ENCODE peak calls at places on chromosomes 5 and 9, in ten cellular contexts. G is AG04450, D is left ventricle myocardium inferior, A is psoas muscle, Q is bronchial epithelial cell, M is cardiac fibroblast, S is BJ, I is tibial nerve, V is dorsolateral prefrontal cortex, R is lung. Y is an unnamed sample.

GRCh38 chr5:116674881-116675627 is 100.4 kb upstream of the SEMA6A start:
- DNase-seq in I (no peak), M (no peak), V (no peak), A (no peak), D (no peak), S (no peak), R (no peak), Q (no peak), G (no peak), Y (no peak)

GRCh38 chr5:144195443-144195842 is 24.8 kb downstream of the KCTD16 start:
- DNase-seq in R (no peak), Q (no peak), V (no peak), S (no peak), A (no peak), I (no peak), D (no peak), M (peak), G (no peak), Y (no peak)

GRCh38 chr9:86281577-86282076 is 711 bp downstream of the ISCA1 start:
- DNase-seq in Q (peak), D (no peak), R (no peak), M (no peak), V (no peak), I (no peak), S (no peak), A (no peak), G (no peak), Y (no peak)

GRCh38 chr5:141373673-141374317 is at the start of gene PCDHGA6:
- DNase-seq in A (no peak), V (no peak), Q (peak), M (peak), S (no peak), R (no peak), D (no peak), G (no peak), I (no peak), Y (no peak)

GRCh38 chr9:114731701-114732100 is 49.7 kb upstream of the TEX48 start:
- DNase-seq in Q (peak), R (no peak), S (no peak), G (no peak), D (no peak), M (no peak), V (no peak), I (no peak), A (no peak), Y (no peak)

GRCh38 chr5:5532306-5533076 is 110.0 kb downstream of the ICE1 start:
- DNase-seq in S (no peak), I (no peak), M (no peak), Q (no peak), G (no peak), V (no peak), D (no peak), R (no peak), A (no peak), Y (no peak)

GRCh38 chr9:92968081-92968480 is 20.8 kb downstream of the FGD3 start:
- DNase-seq in A (no peak), S (no peak), V (no peak), I (no peak), M (no peak), D (no peak), Q (no peak), R (no peak), G (no peak), Y (no peak)

GRCh38 chr9:21104787-21105186 is 27.0 kb upstream of the IFNB1 start:
- DNase-seq in I (no peak), V (no peak), M (no peak), D (no peak), G (no peak), R (no peak), Q (no peak), S (no peak), A (no peak), Y (no peak)

GRCh38 chr5:138716456-138716924 is 36.7 kb upstream of the CTNNA1 start:
- DNase-seq in G (no peak), A (no peak), D (no peak), S (no peak), V (no peak), I (no peak), R (no peak), Q (no peak), M (peak), Y (no peak)

GRCh38 chr5:33482335-33482734 is 41.6 kb downstream of the TARS1 start:
- DNase-seq in G (no peak), M (no peak), R (no peak), Q (no peak), S (no peak), V (no peak), D (no peak), I (no peak), A (no peak), Y (no peak)

GRCh38 chr5:78720234-78720985 is 71.8 kb upstream of the LHFPL2 start:
- DNase-seq in D (no peak), G (no peak), V (no peak), M (no peak), A (no peak), S (no peak), Q (no peak), R (peak), I (no peak), Y (no peak)

GRCh38 chr9:8564960-8565359 is 765.4 kb upstream of the DMAC1 start:
- DNase-seq in Q (no peak), D (no peak), I (no peak), G (no peak), A (no peak), S (no peak), R (no peak), V (no peak), M (no peak), Y (no peak)

GRCh38 chr5:13567819-13568218 is 376.7 kb downstream of the DNAH5 start:
- DNase-seq in A (no peak), S (peak), Q (peak), G (no peak), V (no peak), D (no peak), I (no peak), R (no peak), M (peak), Y (no peak)

GRCh38 chr9:4530375-4530774 is 40.1 kb downstream of the SLC1A1 start:
- DNase-seq in I (no peak), A (no peak), M (peak), S (no peak), D (no peak), R (no peak), Q (peak), V (no peak), G (no peak), Y (no peak)

GRCh38 chr9:89732295-89732951 is 127.6 kb downstream of the GADD45G start:
- DNase-seq in R (no peak), D (no peak), V (no peak), I (no peak), S (no peak), Q (peak), G (no peak), M (no peak), A (no peak), Y (no peak)

GRCh38 chr5:99030871-99031440 is 102.1 kb upstream of the CHD1 start:
- DNase-seq in Q (peak), G (no peak), D (no peak), M (no peak), R (no peak), A (no peak), I (no peak), S (no peak), V (no peak), Y (no peak)

GRCh38 chr5:157598350-157598936 is 22.9 kb upstream of the ADAM19 start:
- DNase-seq in D (no peak), S (no peak), Q (no peak), G (no peak), M (no peak), R (no peak), I (no peak), V (no peak), A (no peak), Y (no peak)

GRCh38 chr5:174151579-174152181 is 106.2 kb downstream of the NSG2 start:
- DNase-seq in M (no peak), V (no peak), D (no peak), A (no peak), R (no peak), G (no peak), S (no peak), Q (no peak), I (no peak), Y (no peak)

GRCh38 chr9:92097997-92098482 is 17.2 kb downstream of the SPTLC1 start:
- DNase-seq in A (peak), S (peak), V (peak), Q (peak), I (peak), D (peak), M (peak), R (peak), G (no peak), Y (peak)

GRCh38 chr5:36390640-36391039 is 88.9 kb upstream of the RANBP3L start:
- DNase-seq in I (no peak), S (no peak), V (no peak), R (no peak), A (no peak), M (no peak), Q (no peak), D (no peak), G (no peak), Y (no peak)

GRCh38 chr5:56763711-56764466 is 51.5 kb upstream of the MAP3K1 start:
- DNase-seq in G (no peak), Q (peak), A (no peak), D (no peak), M (peak), I (no peak), S (peak), R (no peak), V (no peak), Y (no peak)

GRCh38 chr5:123949807-123950206 is 437.8 kb downstream of the CSNK1G3 start:
- DNase-seq in R (no peak), D (no peak), G (no peak), Q (no peak), M (no peak), I (no peak), V (no peak), A (no peak), S (no peak), Y (no peak)

GRCh38 chr9:119951090-119951489 is 581.9 kb upstream of the BRINP1 start:
- DNase-seq in D (no peak), Q (no peak), V (no peak), R (no peak), I (no peak), M (no peak), A (no peak), G (no peak), S (peak), Y (no peak)

GRCh38 chr5:72651779-72652178 is 144.6 kb upstream of the ZNF366 start:
- DNase-seq in G (no peak), Q (peak), D (no peak), S (no peak), A (no peak), I (no peak), V (no peak), R (no peak), M (peak), Y (no peak)

GRCh38 chr9:137502008-137502913 is 43.1 kb upstream of the NSMF start:
- DNase-seq in S (no peak), I (no peak), D (no peak), G (no peak), Q (no peak), A (no peak), V (no peak), R (no peak), M (no peak), Y (no peak)

GRCh38 chr9:21455320-21455719 is 15.1 kb downstream of the IFNA1 start:
- DNase-seq in A (no peak), V (no peak), G (no peak), M (peak), R (no peak), Q (no peak), D (no peak), S (no peak), I (no peak), Y (no peak)

GRCh38 chr5:164002653-164003052 is 497.2 kb downstream of the MAT2B start:
- DNase-seq in I (no peak), V (no peak), A (no peak), D (no peak), R (no peak), G (no peak), S (no peak), M (peak), Q (peak), Y (no peak)

GRCh38 chr5:150162142-150162513 is 4.5 kb upstream of the CDX1 start:
- DNase-seq in G (no peak), R (no peak), M (no peak), S (no peak), V (no peak), I (no peak), Q (no peak), A (no peak), D (no peak), Y (no peak)

GRCh38 chr5:82046268-82046621 is 74.4 kb downstream of the ATG10 start:
- DNase-seq in V (no peak), I (no peak), D (no peak), G (no peak), Q (no peak), R (no peak), A (no peak), M (no peak), S (no peak), Y (no peak)

GRCh38 chr5:97078958-97079357 is 63.5 kb downstream of the LIX1 start:
- DNase-seq in I (no peak), D (no peak), G (no peak), Q (peak), A (no peak), S (no peak), R (no peak), M (peak), V (no peak), Y (no peak)

GRCh38 chr5:123371575-123372179 is 51.5 kb downstream of the CEP120 start:
- DNase-seq in Q (peak), V (peak), S (no peak), R (peak), A (peak), D (peak), I (peak), M (peak), G (no peak), Y (no peak)

GRCh38 chr9:122192261-122192875 is 32.7 kb downstream of the MORN5 start:
- DNase-seq in G (no peak), M (no peak), Q (no peak), I (no peak), R (no peak), D (no peak), S (no peak), V (no peak), A (no peak), Y (no peak)

DNA sequence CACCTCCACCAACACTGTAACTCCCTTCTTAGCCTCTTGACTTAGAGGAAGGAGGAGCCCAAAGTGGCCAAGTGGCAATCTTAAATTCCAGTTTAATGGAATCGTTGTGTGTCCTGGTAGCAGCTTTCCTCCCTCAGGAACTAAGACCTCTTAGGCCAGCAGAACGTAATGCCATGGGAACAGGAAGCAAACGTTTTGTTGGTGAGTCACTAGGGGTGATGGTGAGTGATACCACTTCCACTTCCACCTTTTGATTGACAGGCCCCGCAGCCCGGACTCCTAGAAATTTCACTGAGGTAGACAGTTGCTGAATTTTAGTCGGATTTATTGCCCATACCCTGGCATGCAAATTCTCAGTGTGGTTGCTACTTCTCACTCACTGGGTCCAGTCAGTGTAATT is 94.2 kb upstream of the FBN2 start:
- DNase-seq in D (no peak), S (no peak), G (no peak), V (no peak), R (no peak), A (no peak), I (no peak), Q (peak), M (peak), Y (no peak)
- H3K4me3 ChIP-seq in D (no peak), S (no peak), G (no peak), V (no peak), R (no peak), A (no peak), I (no peak), Q (no peak), M (no peak), Y (no peak)

DNA sequence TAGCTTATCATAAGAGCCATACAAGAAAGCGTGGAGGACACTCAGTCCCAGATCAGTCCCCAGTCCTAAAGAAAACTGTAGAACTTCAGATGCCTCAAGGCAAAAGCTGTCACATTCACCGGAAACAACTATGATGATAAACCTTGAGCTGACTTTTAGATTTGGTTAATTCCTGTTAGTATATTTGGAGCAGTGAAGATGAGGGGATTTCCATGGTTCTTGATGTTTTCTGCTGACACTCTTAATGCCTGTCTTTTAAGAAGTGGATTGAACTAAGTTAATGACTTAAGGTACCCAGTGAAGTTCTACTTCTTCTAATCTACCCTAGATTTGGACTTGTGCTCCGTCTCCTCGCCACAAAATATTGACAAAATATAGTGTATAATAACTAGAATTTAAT is 355.0 kb downstream of the EBF1 start:
- DNase-seq in G (no peak), Q (no peak), M (no peak), S (no peak), R (no peak), A (no peak), I (no peak), V (no peak), D (no peak), Y (no peak)
- TF ChIP-seq CTCF in G (no peak), Q (no peak), M (no peak), S (no peak), R (no peak), A (no peak), I (no peak), V (no peak), D (no peak), Y (no peak)

GRCh38 chr5:9850456-9850855 is 220.3 kb upstream of the TAS2R1 start:
- DNase-seq in G (no peak), V (no peak), D (no peak), Q (no peak), S (no peak), R (no peak), A (no peak), M (no peak), I (no peak), Y (no peak)
- H3K4me3 ChIP-seq in G (no peak), V (no peak), D (no peak), Q (no peak), S (no peak), R (no peak), A (no peak), M (no peak), I (no peak), Y (no peak)

DNA sequence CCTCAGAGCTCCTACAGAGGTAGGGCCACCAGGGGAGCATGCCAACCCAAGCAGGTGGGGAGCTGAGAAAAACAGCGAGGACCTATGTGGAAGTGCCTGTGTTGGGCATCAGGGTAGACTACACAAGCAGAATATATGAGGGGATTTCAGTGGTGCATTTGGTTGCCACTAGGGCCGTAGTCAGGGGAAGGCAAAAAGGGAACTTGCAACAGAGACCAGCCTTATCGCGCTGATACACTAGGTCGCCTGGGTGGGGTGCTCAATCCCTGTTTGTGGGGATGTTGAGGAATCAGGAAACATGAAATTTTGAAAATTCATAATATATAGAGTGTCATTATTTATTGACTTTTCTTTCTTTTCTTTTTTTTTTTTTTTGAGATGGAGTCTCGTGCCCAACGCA is 370.9 kb upstream of the PRR16 start:
- DNase-seq in G (no peak), S (no peak), V (no peak), Q (no peak), I (no peak), A (no peak), R (peak), D (no peak), M (no peak), Y (no peak)
- TF ChIP-seq CTCF in G (no peak), S (no peak), V (no peak), Q (no peak), I (no peak), A (no peak), R (no peak), D (no peak), M (no peak), Y (no peak)

GRCh38 chr5:126483156-126483555 is 59.9 kb downstream of the GRAMD2B start:
- DNase-seq in I (no peak), M (peak), D (no peak), S (no peak), V (no peak), G (no peak), R (no peak), A (no peak), Q (peak), Y (no peak)

GRCh38 chr5:126479810-126480209 is 56.6 kb downstream of the GRAMD2B start:
- DNase-seq in S (no peak), M (no peak), A (no peak), R (no peak), Q (no peak), V (no peak), G (no peak), D (no peak), I (no peak), Y (no peak)

GRCh38 chr5:126480824-126481223 is 57.6 kb downstream of the GRAMD2B start:
- DNase-seq in R (no peak), G (no peak), A (no peak), S (no peak), V (no peak), D (no peak), Q (no peak), M (no peak), I (no peak), Y (no peak)

GRCh38 chr5:126482591-126482990 is 59.4 kb downstream of the GRAMD2B start:
- DNase-seq in V (no peak), D (no peak), I (no peak), M (no peak), A (no peak), Q (no peak), S (no peak), R (no peak), G (no peak), Y (no peak)

DNA sequence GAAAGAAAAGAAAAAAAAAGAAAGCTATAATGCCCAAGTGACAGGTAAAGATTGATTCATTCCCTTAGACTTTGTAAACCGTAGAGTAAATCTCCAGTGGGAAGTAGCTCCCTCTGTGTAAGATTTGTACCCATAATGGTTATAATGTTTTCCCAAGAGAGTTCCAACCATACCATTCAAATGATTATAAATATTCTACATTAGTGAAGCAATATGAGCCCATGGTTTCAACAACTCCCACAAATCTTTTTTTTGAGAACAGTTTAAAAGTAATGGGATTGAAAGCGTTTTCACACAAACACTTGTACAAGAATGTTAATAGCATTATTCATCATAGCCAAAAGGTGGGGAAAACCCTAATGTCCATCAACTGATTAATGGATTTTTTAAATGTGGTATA is 58.0 kb downstream of the GRAMD2B start:
- DNase-seq in R (no peak), D (no peak), M (peak), I (no peak), V (no peak), G (peak), S (no peak), Q (no peak), A (no peak), Y (no peak)
- H3K4me3 ChIP-seq in R (no peak), D (no peak), M (no peak), I (no peak), V (no peak), G (no peak), S (no peak), Q (no peak), A (no peak), Y (no peak)

DNA sequence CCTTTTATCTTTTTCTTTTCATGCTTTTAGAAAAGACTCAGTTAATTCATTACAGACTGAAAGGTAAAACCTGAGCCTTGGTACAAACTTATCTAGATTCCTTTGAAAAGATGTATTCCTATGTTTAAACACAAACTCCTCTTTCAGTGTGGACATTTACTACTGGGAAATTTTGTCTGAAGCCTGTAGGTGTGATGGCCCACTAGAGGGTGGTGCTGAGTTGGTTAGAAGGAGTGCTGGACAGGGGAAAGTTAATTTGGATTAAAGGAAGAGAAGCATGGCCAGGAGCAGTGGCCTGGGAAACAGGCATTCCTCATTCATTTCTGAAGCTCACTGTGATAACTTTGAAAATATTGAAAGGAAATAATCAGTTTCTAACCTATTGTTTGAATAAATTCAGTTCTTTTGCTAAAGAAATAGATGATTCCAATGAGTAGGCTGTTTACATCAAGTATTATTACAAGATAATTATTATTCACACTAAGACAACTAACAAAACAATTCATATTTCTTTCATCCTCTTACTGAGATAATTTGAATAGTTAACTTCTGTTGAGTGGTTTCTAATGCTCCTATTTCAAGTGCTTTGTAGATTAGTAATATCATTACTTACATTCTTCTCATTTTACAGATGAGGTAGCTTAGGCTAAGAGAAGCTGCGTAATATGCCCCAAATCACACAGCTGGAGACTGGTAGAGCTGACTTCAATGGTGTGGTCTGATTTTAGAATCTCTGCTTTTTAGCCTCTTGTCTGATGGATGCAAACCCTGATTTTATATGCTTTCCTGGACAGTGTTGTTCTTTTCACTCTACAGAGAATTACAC is 150.9 kb downstream of the ADGRV1 start:
- DNase-seq in G (no peak), S (no peak), A (no peak), Q (peak), I (peak), D (no peak), V (no peak), R (peak), M (peak), Y (peak)
- TF ChIP-seq CTCF in G (peak), S (peak), A (peak), Q (peak), I (peak), D (peak), V (peak), R (peak), M (peak), Y (no peak)